ENCODE peak calls at places on chromosome 18, in five cellular contexts. L is transverse colon, W is sigmoid colon, N is H1, V is stomach. I is an unnamed sample.

GRCh38 chr18:23884712-23885375 is 129.7 kb upstream of the TTC39C start:
- DNase-seq in L (peak; percentile 67), W (peak; percentile 72), N (no peak), V (peak; percentile 72), I (peak; percentile 60)

GRCh38 chr18:73948497-73948896 is 199.1 kb downstream of the FBXO15 start:
- DNase-seq in L (no peak), W (no peak), N (no peak), V (no peak), I (no peak)

GRCh38 chr18:75208836-75209128 is 157 bp downstream of the PTGR3 start:
- DNase-seq in L (no peak), W (peak; percentile 77), N (peak; percentile 64), V (peak; percentile 45), I (peak; percentile 92)

GRCh38 chr18:68596016-68596415 is 118.9 kb downstream of the TMX3 start:
- DNase-seq in L (no peak), W (no peak), N (no peak), V (no peak), I (no peak)

GRCh38 chr18:35456181-35456850 is 41.4 kb downstream of the INO80C start:
- DNase-seq in L (peak; percentile 69), W (no peak), N (no peak), V (no peak), I (no peak)

GRCh38 chr18:78679861-78680260 is 299.8 kb upstream of the SALL3 start:
- DNase-seq in L (no peak), W (peak; percentile 28), N (no peak), V (peak; percentile 8), I (no peak)

GRCh38 chr18:36354989-36355388 is 57.5 kb downstream of the FHOD3 start:
- DNase-seq in L (no peak), W (no peak), N (no peak), V (no peak), I (no peak)

GRCh38 chr18:50151876-50152275 is 43.1 kb downstream of the MYO5B start:
- DNase-seq in L (no peak), W (no peak), N (no peak), V (no peak), I (no peak)

GRCh38 chr18:59546164-59546563 is 151.1 kb downstream of the CCBE1 start:
- DNase-seq in L (no peak), W (no peak), N (no peak), V (no peak), I (no peak)

GRCh38 chr18:62388855-62389760 is 64.0 kb downstream of the TNFRSF11A start:
- DNase-seq in L (no peak), W (no peak), N (no peak), V (no peak), I (no peak)

GRCh38 chr18:44816028-44816427 is 135.3 kb downstream of the SETBP1 start:
- DNase-seq in L (no peak), W (no peak), N (peak; percentile 46), V (no peak), I (no peak)

GRCh38 chr18:21117385-21118135 is 5.9 kb upstream of the ROCK1 start:
- DNase-seq in L (no peak), W (no peak), N (no peak), V (no peak), I (no peak)

GRCh38 chr18:28690836-28691835 is 514.2 kb upstream of the CDH2 start:
- DNase-seq in L (no peak), W (no peak), N (no peak), V (no peak), I (no peak)

GRCh38 chr18:51110073-51110797 is 80.2 kb downstream of the SMAD4 start:
- DNase-seq in L (peak; percentile 69), W (peak; percentile 73), N (peak; percentile 98), V (peak; percentile 71), I (peak; percentile 51)

GRCh38 chr18:67432806-67433205 is 83.7 kb downstream of the DSEL start:
- DNase-seq in L (no peak), W (no peak), N (no peak), V (no peak), I (no peak)

GRCh38 chr18:5984245-5984644 is 88.9 kb upstream of the TMEM200C start:
- DNase-seq in L (no peak), W (no peak), N (no peak), V (no peak), I (no peak)

GRCh38 chr18:35005963-35006577 is 35.1 kb upstream of the MAPRE2 start:
- DNase-seq in L (no peak), W (no peak), N (no peak), V (no peak), I (no peak)

GRCh38 chr18:28178720-28179119 is 1.8 kb upstream of the CDH2 start:
- DNase-seq in L (no peak), W (no peak), N (no peak), V (no peak), I (no peak)

GRCh38 chr18:64710105-64710861 is 561.4 kb upstream of the LINC00305 start:
- DNase-seq in L (no peak), W (no peak), N (no peak), V (no peak), I (no peak)

GRCh38 chr18:8701546-8702118 is 3.7 kb upstream of the MTCL1 start:
- DNase-seq in L (no peak), W (peak; percentile 65), N (no peak), V (no peak), I (no peak)

GRCh38 chr18:45652703-45653490 is 37.6 kb downstream of the SLC14A2 start:
- DNase-seq in L (no peak), W (no peak), N (no peak), V (no peak), I (no peak)

GRCh38 chr18:3265564-3266033 is 3.7 kb downstream of the MYL12B start:
- DNase-seq in L (no peak), W (no peak), N (no peak), V (no peak), I (no peak)

GRCh38 chr18:61496374-61496773 is 163.1 kb downstream of the CDH20 start:
- DNase-seq in L (no peak), W (no peak), N (no peak), V (no peak), I (no peak)

GRCh38 chr18:35432565-35433001 is 55.4 kb upstream of the ZNF396 start:
- DNase-seq in L (no peak), W (no peak), N (no peak), V (no peak), I (no peak)

GRCh38 chr18:744824-745597 is 32.6 kb upstream of the ENOSF1 start:
- DNase-seq in L (no peak), W (no peak), N (no peak), V (no peak), I (no peak)

GRCh38 chr18:68847219-68847860 is 49.5 kb downstream of the CCDC102B start:
- DNase-seq in L (no peak), W (no peak), N (no peak), V (no peak), I (no peak)

GRCh38 chr18:44601447-44601846 is 79.2 kb upstream of the SETBP1 start:
- DNase-seq in L (no peak), W (no peak), N (no peak), V (no peak), I (no peak)

GRCh38 chr18:79381811-79382311 is 13.9 kb upstream of the NFATC1 start:
- DNase-seq in L (no peak), W (peak; percentile 59), N (no peak), V (no peak), I (peak; percentile 42)

GRCh38 chr18:22391571-22392359 is 25.9 kb downstream of the CTAGE1 start:
- DNase-seq in L (peak; percentile 74), W (no peak), N (no peak), V (no peak), I (no peak)

GRCh38 chr18:74804677-74805076 is 207.0 kb downstream of the ZNF407 start:
- DNase-seq in L (no peak), W (no peak), N (no peak), V (no peak), I (no peak)

GRCh38 chr18:67600181-67600631 is 83.7 kb upstream of the DSEL start:
- DNase-seq in L (no peak), W (no peak), N (no peak), V (no peak), I (no peak)

GRCh38 chr18:45976581-45977373 is 9.6 kb upstream of the EPG5 start:
- DNase-seq in L (no peak), W (no peak), N (no peak), V (no peak), I (no peak)

GRCh38 chr18:46352520-46353250 is 248.5 kb downstream of the HAUS1 start:
- DNase-seq in L (no peak), W (peak; percentile 39), N (no peak), V (no peak), I (no peak)

GRCh38 chr18:11689972-11690570 is 1.0 kb downstream of the GNAL start:
- DNase-seq in L (no peak), W (no peak), N (no peak), V (no peak), I (no peak)

DNA sequence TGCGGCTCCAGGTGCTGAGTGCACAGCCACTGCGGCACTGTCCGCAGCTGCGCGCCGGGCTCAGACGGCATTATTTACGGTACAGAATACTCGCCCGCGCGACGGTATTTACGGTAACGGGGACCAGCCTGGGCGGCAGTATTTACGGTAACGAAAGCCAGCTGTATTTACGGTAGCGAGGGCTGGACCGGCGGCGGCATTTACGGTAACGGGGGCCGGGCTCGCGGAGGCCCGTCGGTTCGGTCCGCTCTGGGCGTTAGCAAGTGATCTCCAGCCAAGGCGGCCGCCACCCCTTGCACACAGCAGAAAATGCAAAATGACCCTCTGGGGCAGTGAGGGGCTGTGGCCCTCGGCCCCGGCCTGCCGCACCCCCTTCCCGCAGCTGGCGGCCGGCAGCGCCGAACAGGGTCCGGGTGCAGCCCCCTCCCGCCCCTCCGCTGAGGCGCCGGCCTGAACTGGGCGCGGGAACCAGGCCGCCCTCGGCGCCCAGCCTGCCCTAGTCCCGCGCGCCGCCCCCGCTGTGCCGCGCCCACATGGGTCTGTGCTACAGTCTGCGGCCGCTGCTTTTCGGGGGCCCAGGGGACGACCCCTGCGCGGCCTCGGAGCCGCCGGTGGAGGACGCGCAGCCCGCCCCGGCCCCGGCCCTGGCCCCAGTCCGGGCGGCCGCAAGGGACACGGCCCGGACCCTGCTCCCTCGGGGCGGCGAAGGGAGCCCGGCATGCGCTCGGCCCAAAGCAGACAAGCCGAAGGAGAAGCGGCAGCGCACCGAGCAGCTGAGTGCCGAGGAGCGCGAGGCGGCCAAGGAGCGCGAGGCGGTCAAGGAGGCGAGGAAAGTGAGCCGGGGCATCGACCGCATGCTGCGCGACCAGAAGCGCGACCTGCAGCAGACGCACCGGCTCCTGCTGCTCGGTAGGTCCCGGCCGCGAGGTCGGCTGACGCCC is at the start of gene GNAL:
- DNase-seq in L (peak; percentile 79), W (peak; percentile 88), N (peak; percentile 89), V (peak; percentile 84), I (peak; percentile 71)
- TF ChIP-seq EP300 in L (peak; percentile 17), W (no peak), N (peak; percentile 87), V (no peak), I (no peak)

GRCh38 chr18:9771261-9771976 is 63.3 kb downstream of the RAB31 start:
- DNase-seq in L (peak; percentile 86), W (peak; percentile 90), N (peak; percentile 99), V (peak; percentile 80), I (peak; percentile 94)
- H3K4me3 ChIP-seq in L (no peak overlapping the region), W (no peak overlapping the region), N (no peak overlapping the region), V (no peak overlapping the region), I (no peak overlapping the region)

GRCh38 chr18:58484989-58485962 is 143.6 kb downstream of the ALPK2 start:
- DNase-seq in L (peak; percentile 46), W (peak; percentile 58), N (peak; percentile 53), V (no peak), I (no peak)
- TF ChIP-seq EP300 in L (no peak), W (no peak), N (no peak), V (no peak), I (no peak)

GRCh38 chr18:54905629-54906028 is 53.6 kb downstream of the CCDC68 start:
- DNase-seq in L (no peak), W (no peak), N (no peak), V (no peak), I (no peak)
- H3K4me3 ChIP-seq in L (no peak overlapping the region), W (no peak overlapping the region), N (no peak overlapping the region), V (no peak overlapping the region), I (no peak overlapping the region)